ENCODE peak calls at places on chromosomes 16 and 17, in nine cellular contexts. Z is GM20000; K is nephron progenitor cell; Q is AG04449; H is ascending aorta; X is activated CD8-positive, alpha-beta T cell treated with anti-CD3 and anti-CD28 coated beads for 36 hours; E is prostate gland; R is esophagus squamous epithelium; B is lower lobe of right lung. D is an unnamed sample.

GRCh38 chr17:63434951-63435571 is 11.0 kb downstream of the CYB561 start:
- DNase-seq in Z (no peak), K (no peak), Q (no peak), H (peak), X (peak), E (peak), R (no peak), B (peak), D (no peak)

GRCh38 chr16:24309222-24309905 is 53.2 kb downstream of the CACNG3 start:
- DNase-seq in Z (no peak), K (no peak), Q (no peak), H (no peak), X (peak), E (no peak), R (no peak), B (no peak), D (no peak)

GRCh38 chr16:22670551-22670970 is 143.4 kb upstream of the HS3ST2 start:
- DNase-seq in Z (peak), K (peak), Q (no peak), H (peak), X (peak), E (no peak), R (no peak), B (no peak), D (peak)

GRCh38 chr16:17817943-17818342 is 347.2 kb upstream of the XYLT1 start:
- DNase-seq in Z (no peak), K (no peak), Q (no peak), H (no peak), X (no peak), E (no peak), R (no peak), B (no peak), D (no peak)

GRCh38 chr17:15915996-15916395 is 28.9 kb upstream of the ADORA2B start:
- DNase-seq in Z (no peak), K (peak), Q (no peak), H (no peak), X (no peak), E (no peak), R (no peak), B (no peak), D (no peak)

GRCh38 chr17:7060165-7060890 is 16.4 kb upstream of the SLC16A11 start:
- DNase-seq in Z (no peak), K (no peak), Q (no peak), H (no peak), X (peak), E (no peak), R (no peak), B (no peak), D (no peak)

GRCh38 chr17:44442806-44443205 is 53.4 kb upstream of the ITGA2B start:
- DNase-seq in Z (no peak), K (no peak), Q (no peak), H (no peak), X (no peak), E (no peak), R (no peak), B (no peak), D (no peak)

GRCh38 chr16:14405611-14406537 is 224.2 kb downstream of the PARN start:
- DNase-seq in Z (peak), K (peak), Q (no peak), H (no peak), X (peak), E (no peak), R (no peak), B (no peak), D (peak)

GRCh38 chr17:61904094-61904710 is 23.6 kb downstream of the INTS2 start:
- DNase-seq in Z (peak), K (no peak), Q (no peak), H (no peak), X (peak), E (no peak), R (no peak), B (no peak), D (no peak)

GRCh38 chr16:85910073-85910853 is 11.3 kb downstream of the IRF8 start:
- DNase-seq in Z (no peak), K (no peak), Q (no peak), H (no peak), X (no peak), E (no peak), R (no peak), B (no peak), D (peak)

GRCh38 chr17:45325810-45326209 is 9.0 kb upstream of the MAP3K14 start:
- DNase-seq in Z (no peak), K (no peak), Q (no peak), H (no peak), X (no peak), E (no peak), R (no peak), B (peak), D (no peak)

GRCh38 chr16:84351630-84352029 is 16.7 kb upstream of the ATP2C2 start:
- DNase-seq in Z (no peak), K (no peak), Q (no peak), H (no peak), X (no peak), E (no peak), R (no peak), B (no peak), D (no peak)

GRCh38 chr17:81448442-81448841 is 53.2 kb downstream of the BAHCC1 start:
- DNase-seq in Z (no peak), K (no peak), Q (no peak), H (no peak), X (no peak), E (no peak), R (no peak), B (no peak), D (no peak)

GRCh38 chr17:21029032-21029431 is 13.8 kb downstream of the USP22 start:
- DNase-seq in Z (no peak), K (no peak), Q (no peak), H (peak), X (peak), E (no peak), R (no peak), B (no peak), D (no peak)

GRCh38 chr16:75000481-75001081 is 1.8 kb downstream of the ZNRF1 start:
- DNase-seq in Z (no peak), K (peak), Q (no peak), H (peak), X (no peak), E (no peak), R (no peak), B (no peak), D (no peak)

GRCh38 chr16:35140293-35140986 is 1681.0 kb downstream of the TP53TG3F start:
- DNase-seq in Z (no peak), K (no peak), Q (no peak), H (no peak), X (no peak), E (no peak), R (no peak), B (no peak), D (no peak)

GRCh38 chr16:55872130-55872529 is 3.0 kb downstream of the CES5A start:
- DNase-seq in Z (no peak), K (no peak), Q (no peak), H (no peak), X (no peak), E (no peak), R (no peak), B (no peak), D (no peak)

GRCh38 chr16:2143874-2144485 is 4.4 kb upstream of the RAB26 start:
- DNase-seq in Z (no peak), K (no peak), Q (no peak), H (no peak), X (no peak), E (no peak), R (no peak), B (no peak), D (no peak)

GRCh38 chr16:3578610-3579551 is 1.7 kb upstream of the NLRC3 start:
- DNase-seq in Z (peak), K (no peak), Q (no peak), H (no peak), X (peak), E (no peak), R (no peak), B (no peak), D (no peak)

GRCh38 chr16:5058476-5058875 is 7.3 kb downstream of the C16orf89 start:
- DNase-seq in Z (peak), K (peak), Q (no peak), H (no peak), X (no peak), E (no peak), R (no peak), B (no peak), D (no peak)

GRCh38 chr16:48609453-48610023 is 442 bp downstream of the N4BP1 start:
- DNase-seq in Z (no peak), K (peak), Q (no peak), H (peak), X (peak), E (peak), R (no peak), B (peak), D (no peak)

GRCh38 chr16:55021595-55022475 is 91.2 kb downstream of the IRX5 start:
- DNase-seq in Z (no peak), K (no peak), Q (no peak), H (no peak), X (peak), E (no peak), R (no peak), B (no peak), D (no peak)

GRCh38 chr17:30226878-30227277 is 8.6 kb downstream of the SLC6A4 start:
- DNase-seq in Z (no peak), K (no peak), Q (no peak), H (no peak), X (no peak), E (no peak), R (no peak), B (no peak), D (no peak)

GRCh38 chr16:79006206-79006605 is 594.3 kb downstream of the MAF start:
- DNase-seq in Z (no peak), K (no peak), Q (no peak), H (no peak), X (no peak), E (no peak), R (no peak), B (no peak), D (no peak)

GRCh38 chr17:31678431-31678830 is 180.6 kb downstream of the COPRS start:
- DNase-seq in Z (no peak), K (no peak), Q (no peak), H (peak), X (no peak), E (no peak), R (no peak), B (no peak), D (no peak)

GRCh38 chr16:83215417-83216001 is 588.7 kb downstream of the CDH13 start:
- DNase-seq in Z (peak), K (peak), Q (no peak), H (no peak), X (peak), E (no peak), R (no peak), B (no peak), D (no peak)

GRCh38 chr17:38511126-38512108 is 83.2 kb downstream of the ARHGAP23 start:
- DNase-seq in Z (peak), K (peak), Q (peak), H (no peak), X (no peak), E (no peak), R (no peak), B (no peak), D (no peak)

GRCh38 chr17:67152824-67153223 is 92.2 kb downstream of the HELZ start:
- DNase-seq in Z (no peak), K (no peak), Q (no peak), H (no peak), X (no peak), E (no peak), R (no peak), B (no peak), D (no peak)

GRCh38 chr17:82732118-82732743 is 3.2 kb upstream of the FN3K start:
- DNase-seq in Z (no peak), K (no peak), Q (no peak), H (no peak), X (no peak), E (no peak), R (no peak), B (no peak), D (no peak)

GRCh38 chr16:27532088-27532810 is 17.5 kb downstream of the GTF3C1 start:
- DNase-seq in Z (no peak), K (no peak), Q (no peak), H (no peak), X (no peak), E (no peak), R (no peak), B (no peak), D (no peak)

GRCh38 chr16:58498341-58499091 is 1.4 kb upstream of the NDRG4 start:
- DNase-seq in Z (no peak), K (no peak), Q (no peak), H (no peak), X (no peak), E (no peak), R (no peak), B (no peak), D (no peak)

GRCh38 chr17:73787036-73787720 is 142.9 kb upstream of the SDK2 start:
- DNase-seq in Z (no peak), K (no peak), Q (no peak), H (peak), X (no peak), E (no peak), R (no peak), B (no peak), D (no peak)

GRCh38 chr16:24075929-24076716 is 180.0 kb upstream of the CACNG3 start:
- DNase-seq in Z (peak), K (no peak), Q (no peak), H (no peak), X (peak), E (no peak), R (no peak), B (no peak), D (no peak)

GRCh38 chr16:86367291-86368072 is 142.8 kb upstream of the FOXF1 start:
- DNase-seq in Z (no peak), K (no peak), Q (no peak), H (no peak), X (no peak), E (no peak), R (no peak), B (no peak), D (no peak)

DNA sequence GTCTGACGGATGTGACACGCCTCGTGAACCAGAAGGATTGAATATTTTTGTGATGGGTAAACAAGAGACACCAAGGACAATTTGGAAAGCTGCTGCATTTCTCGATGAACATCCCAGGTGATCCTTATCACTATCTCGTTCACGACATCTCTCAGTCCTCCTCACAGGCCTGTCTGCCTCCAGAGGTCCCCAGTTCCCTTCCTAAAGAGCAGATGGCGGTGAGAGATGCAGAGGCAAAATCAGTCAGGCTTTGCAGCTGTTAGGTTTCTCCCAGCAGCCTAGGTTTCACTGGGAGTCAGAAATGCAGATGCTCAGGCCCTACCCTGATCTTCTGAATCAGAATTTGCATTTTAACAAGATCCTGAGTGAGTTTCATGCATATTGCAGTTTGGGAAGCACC is 23.6 kb downstream of the SCPEP1 start:
- DNase-seq in Z (no peak), K (no peak), Q (no peak), H (no peak), X (no peak), E (no peak), R (no peak), B (no peak), D (no peak)
- TF ChIP-seq CTCF in Z (no peak), K (no peak), Q (no peak), H (no peak), X (no peak), E (peak), R (no peak), B (no peak), D (no peak)

DNA sequence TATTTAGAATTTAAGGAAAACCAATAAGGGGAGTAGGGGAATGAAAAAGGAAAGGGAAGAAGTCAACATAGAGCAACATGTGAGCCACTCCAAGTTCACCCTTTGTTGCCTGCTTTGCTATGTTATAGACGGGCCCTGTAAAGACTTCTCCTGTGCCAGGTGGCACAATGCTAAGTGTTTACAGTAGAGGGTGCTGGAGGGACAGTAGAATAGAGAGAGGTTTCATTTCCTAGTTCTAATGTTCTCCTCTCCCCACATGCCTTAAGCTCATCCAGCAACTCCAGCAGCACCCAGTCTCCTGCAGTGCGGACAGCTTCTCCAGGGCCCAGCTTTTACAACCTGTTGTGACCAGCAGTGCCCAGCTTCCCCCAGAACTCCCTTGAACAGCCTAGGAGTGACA is 468.0 kb downstream of the HS3ST3B1 start:
- DNase-seq in Z (no peak), K (no peak), Q (no peak), H (no peak), X (no peak), E (no peak), R (no peak), B (no peak), D (no peak)
- TF ChIP-seq CTCF in Z (no peak), K (no peak), Q (no peak), H (no peak), X (no peak), E (no peak), R (no peak), B (no peak), D (no peak)

GRCh38 chr17:57871863-57872262 is 22.0 kb upstream of the MRPS23 start:
- DNase-seq in Z (no peak), K (no peak), Q (no peak), H (no peak), X (no peak), E (no peak), R (no peak), B (no peak), D (no peak)

GRCh38 chr17:57871155-57871554 is 21.3 kb upstream of the MRPS23 start:
- DNase-seq in Z (no peak), K (no peak), Q (no peak), H (no peak), X (no peak), E (no peak), R (no peak), B (no peak), D (no peak)

GRCh38 chr17:57869599-57870282 is 19.9 kb upstream of the MRPS23 start:
- DNase-seq in Z (no peak), K (no peak), Q (peak), H (no peak), X (no peak), E (no peak), R (no peak), B (no peak), D (no peak)

GRCh38 chr17:57868775-57869598 is 19.1 kb upstream of the MRPS23 start:
- DNase-seq in Z (no peak), K (no peak), Q (no peak), H (no peak), X (no peak), E (no peak), R (no peak), B (no peak), D (no peak)

GRCh38 chr17:57870283-57870635 is 20.4 kb upstream of the MRPS23 start:
- DNase-seq in Z (no peak), K (no peak), Q (no peak), H (no peak), X (no peak), E (no peak), R (no peak), B (no peak), D (no peak)
- TF ChIP-seq CTCF in Z (no peak), K (no peak), Q (no peak), H (no peak), X (no peak), E (no peak), R (no peak), B (no peak), D (no peak)

GRCh38 chr17:79992657-79993389 is 42.8 kb downstream of the TBC1D16 start:
- DNase-seq in Z (no peak), K (no peak), Q (no peak), H (no peak), X (peak), E (no peak), R (no peak), B (no peak), D (no peak)
- TF ChIP-seq CTCF in Z (no peak), K (no peak), Q (no peak), H (no peak), X (no peak), E (no peak), R (no peak), B (no peak), D (no peak)

GRCh38 chr17:48163809-48164208 is 56.2 kb downstream of the SNX11 start:
- DNase-seq in Z (no peak), K (no peak), Q (no peak), H (no peak), X (no peak), E (no peak), R (no peak), B (no peak), D (no peak)
- TF ChIP-seq CTCF in Z (no peak), K (no peak), Q (no peak), H (no peak), X (no peak), E (no peak), R (no peak), B (no peak), D (no peak)

DNA sequence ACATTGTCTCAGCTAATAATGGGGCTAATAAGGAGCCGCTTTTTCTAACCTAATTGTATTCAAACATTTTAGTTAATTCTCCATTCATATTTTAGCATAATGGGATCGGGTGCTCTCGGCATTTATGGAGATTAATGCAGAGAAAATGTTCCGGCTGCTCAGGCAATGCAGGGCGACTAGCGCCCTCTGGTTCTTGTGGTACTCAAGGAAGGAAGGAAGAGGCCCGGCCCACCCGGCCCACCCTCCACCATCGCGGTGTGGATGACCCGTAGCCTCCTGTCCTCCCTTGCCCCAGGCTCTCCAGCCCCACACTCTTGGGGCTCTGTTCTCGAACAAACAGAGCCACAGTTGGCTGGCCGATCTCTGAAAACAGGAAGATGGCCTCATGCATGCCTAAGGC is 21.1 kb upstream of the ABCC3 start:
- DNase-seq in Z (no peak), K (no peak), Q (no peak), H (no peak), X (peak), E (no peak), R (no peak), B (no peak), D (no peak)
- TF ChIP-seq CTCF in Z (peak), K (no peak), Q (no peak), H (no peak), X (peak), E (peak), R (no peak), B (no peak), D (no peak)

GRCh38 chr17:8082312-8082711 is 5.2 kb downstream of the ALOX12B start:
- DNase-seq in Z (no peak), K (no peak), Q (no peak), H (no peak), X (no peak), E (no peak), R (no peak), B (no peak), D (no peak)

GRCh38 chr17:8079291-8080207 is 8.0 kb downstream of the ALOX12B start:
- DNase-seq in Z (peak), K (peak), Q (no peak), H (peak), X (peak), E (no peak), R (no peak), B (peak), D (peak)

GRCh38 chr17:8081876-8082275 is 5.6 kb downstream of the ALOX12B start:
- DNase-seq in Z (no peak), K (no peak), Q (no peak), H (no peak), X (no peak), E (no peak), R (no peak), B (no peak), D (no peak)

GRCh38 chr17:8080799-8081219 is 6.7 kb downstream of the ALOX12B start:
- DNase-seq in Z (no peak), K (no peak), Q (no peak), H (no peak), X (no peak), E (no peak), R (no peak), B (peak), D (no peak)

DNA sequence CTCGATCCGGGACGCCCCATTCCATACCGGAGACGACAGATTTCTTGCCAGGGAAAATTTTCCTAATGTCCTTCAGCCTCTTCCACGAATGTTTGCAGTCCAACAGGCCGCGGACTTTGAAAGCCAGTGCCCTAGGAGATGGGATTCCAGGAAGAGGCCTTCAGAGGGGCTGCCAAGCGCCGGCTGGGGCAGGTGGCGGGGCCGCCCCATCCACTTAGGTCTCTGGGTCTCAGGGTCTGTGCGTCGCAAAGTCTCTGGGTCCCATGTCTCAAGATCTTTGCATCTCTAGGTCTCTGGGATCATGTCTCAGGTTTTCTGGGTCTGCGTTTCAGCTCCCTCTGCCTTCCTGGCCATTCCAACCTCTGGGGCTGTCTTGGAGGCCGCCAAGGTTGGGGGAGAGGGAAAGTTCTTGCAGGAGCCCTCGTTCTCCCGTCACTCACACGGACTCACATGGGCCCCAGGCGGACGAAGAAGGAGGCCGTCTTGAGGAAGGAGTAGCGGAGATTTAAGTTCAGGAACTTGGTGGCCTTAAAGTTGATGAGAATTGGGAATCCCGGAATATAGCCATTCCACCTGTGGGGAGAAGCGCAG is 7.2 kb downstream of the ALOX12B start:
- DNase-seq in Z (no peak), K (no peak), Q (no peak), H (no peak), X (no peak), E (no peak), R (no peak), B (no peak), D (no peak)
- TF ChIP-seq CTCF in Z (no peak), K (no peak), Q (no peak), H (no peak), X (peak), E (no peak), R (no peak), B (peak), D (no peak)